ENCODE peak calls at places on chromosomes 12 and 14, in eight cellular contexts. B is small intestine; C is transverse colon; P is fibroblast of lung; O is CD8-positive, alpha-beta memory T cell; R is HepG2; T is astrocyte; G is neuronal stem cell. Y is an unnamed sample.

GRCh38 chr14:72855913-72856312 is 38.0 kb downstream of the DPF3 start:
- DNase-seq in B (peak; percentile 31), C (peak; percentile 55), P (peak; percentile 73), R (no peak), T (peak; percentile 68), G (no peak), O (no peak), Y (no peak)

GRCh38 chr12:130162267-130162666 is at the start of gene FZD10:
- DNase-seq in G (peak; percentile 77), B (no peak), P (peak; percentile 3), T (no peak), C (peak; percentile 26), O (no peak), R (no peak), Y (no peak)

GRCh38 chr12:115569694-115570093 is 707.8 kb downstream of the MED13L start:
- DNase-seq in B (no peak), G (peak; percentile 30), P (peak; percentile 32), O (no peak), T (peak; percentile 22), C (no peak), R (peak; percentile 4), Y (no peak)

GRCh38 chr14:67187210-67187609 is 2.0 kb upstream of the GARIN2 start:
- DNase-seq in C (no peak), P (peak; percentile 93), T (peak; percentile 91), R (peak; percentile 38), B (peak; percentile 14), O (no peak), G (no peak), Y (no peak)

GRCh38 chr12:124625867-124626675 is 58.7 kb upstream of the NCOR2 start:
- DNase-seq in B (peak; percentile 96), G (no peak), R (peak; percentile 16), O (no peak), C (peak; percentile 87), T (peak; percentile 55), P (peak; percentile 70), Y (no peak)

GRCh38 chr14:105299654-105300541 is 903 bp downstream of the BRF1 start:
- DNase-seq in C (peak; percentile 48), T (no peak), O (no peak), B (no peak), R (no peak), G (peak; percentile 30), P (peak; percentile 8), Y (no peak)

GRCh38 chr14:82094819-82095218 is 561.2 kb upstream of the SEL1L start:
- DNase-seq in R (no peak), C (no peak), P (no peak), G (no peak), O (no peak), T (no peak), B (no peak), Y (no peak)

GRCh38 chr12:121668750-121669524 is 517 bp downstream of the MORN3 start:
- DNase-seq in O (peak; percentile 25), T (no peak), G (peak; percentile 61), C (peak; percentile 33), P (peak; percentile 13), R (peak; percentile 28), B (no peak), Y (no peak)

GRCh38 chr12:105107497-105108371 is at the start of gene WASHC4:
- DNase-seq in P (peak; percentile 87), C (peak; percentile 96), O (peak; percentile 91), G (peak; percentile 87), R (peak; percentile 81), B (peak; percentile 95), T (peak; percentile 72), Y (peak; percentile 47)

GRCh38 chr12:105113094-105113493 is 5.6 kb downstream of the WASHC4 start:
- DNase-seq in C (no peak), T (no peak), G (no peak), P (no peak), R (no peak), O (no peak), B (no peak), Y (no peak)

GRCh38 chr12:105109465-105110212 is 2.1 kb downstream of the WASHC4 start:
- DNase-seq in O (no peak), P (peak; percentile 61), B (no peak), G (no peak), C (no peak), T (peak; percentile 46), R (no peak), Y (no peak)

GRCh38 chr12:105107176-105107496 is 395 bp upstream of the WASHC4 start:
- DNase-seq in P (peak; percentile 58), C (no peak), T (peak; percentile 38), R (no peak), G (peak; percentile 40), B (no peak), O (no peak), Y (no peak)

GRCh38 chr12:105110851-105111250 is 3.3 kb downstream of the WASHC4 start:
- DNase-seq in O (no peak), B (no peak), P (no peak), T (no peak), R (no peak), G (no peak), C (no peak), Y (no peak)
- H3K4me3 ChIP-seq in O (no peak overlapping the region), B (no peak overlapping the region), P (no peak overlapping the region), T (no peak overlapping the region), R (peak overlapping the region; percentile 35), G (no peak overlapping the region), C (no peak overlapping the region), Y (no peak overlapping the region)

DNA sequence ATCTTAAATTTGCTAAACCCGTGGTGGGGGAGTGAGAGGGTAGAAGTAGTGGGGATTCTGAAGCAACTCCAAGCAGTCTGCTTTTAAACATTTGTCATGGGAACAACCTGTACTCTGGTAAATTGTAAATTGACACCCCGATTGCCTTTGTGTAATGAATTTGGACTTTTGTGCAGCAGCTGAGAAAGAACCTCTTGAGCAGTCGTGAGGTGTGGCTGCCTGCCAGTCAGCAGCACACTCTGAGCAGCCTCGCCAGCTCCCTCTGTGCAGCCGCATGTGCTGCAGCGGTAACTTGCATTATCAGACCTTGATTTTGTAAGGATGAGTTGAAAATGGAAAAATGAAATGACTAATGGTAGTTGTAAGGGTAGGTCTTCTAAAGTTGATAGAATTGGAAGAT is 74.3 kb downstream of the SUSD6 start:
- DNase-seq in G (no peak), R (peak; percentile 62), P (peak; percentile 77), C (peak; percentile 69), B (peak; percentile 82), O (no peak), T (peak; percentile 66), Y (no peak)
- H3K27ac ChIP-seq in G (no peak overlapping the region), R (peak overlapping the region; percentile 62), P (no peak overlapping the region), C (peak overlapping the region; percentile 43), B (no peak overlapping the region), O (no peak overlapping the region), T (no peak overlapping the region), Y (no peak overlapping the region)

GRCh38 chr12:108806350-108806749 is 51.0 kb downstream of the SSH1 start:
- DNase-seq in O (no peak), R (no peak), B (no peak), T (peak; percentile 53), P (peak; percentile 56), G (no peak), C (no peak), Y (no peak)

GRCh38 chr12:108806921-108807320 is 50.5 kb downstream of the SSH1 start:
- DNase-seq in T (no peak), G (no peak), C (no peak), B (no peak), O (no peak), P (no peak), R (no peak), Y (no peak)

GRCh38 chr12:108803428-108804105 is 53.8 kb downstream of the SSH1 start:
- DNase-seq in C (peak; percentile 82), R (peak; percentile 75), G (peak; percentile 79), B (peak; percentile 83), T (peak; percentile 86), P (peak; percentile 90), O (peak; percentile 53), Y (peak; percentile 85)

GRCh38 chr12:108804361-108804949 is 52.9 kb downstream of the SSH1 start:
- DNase-seq in O (no peak), C (peak; percentile 49), G (no peak), P (peak; percentile 93), R (no peak), T (peak; percentile 92), B (no peak), Y (peak; percentile 93)

GRCh38 chr12:108805136-108805535 is 52.2 kb downstream of the SSH1 start:
- DNase-seq in T (peak; percentile 81), C (no peak), G (no peak), R (no peak), P (peak; percentile 87), B (no peak), O (no peak), Y (no peak)
- H3K4me3 ChIP-seq in T (no peak overlapping the region), C (no peak overlapping the region), G (no peak overlapping the region), R (no peak overlapping the region), P (no peak overlapping the region), B (no peak overlapping the region), O (no peak overlapping the region), Y (no peak overlapping the region)

DNA sequence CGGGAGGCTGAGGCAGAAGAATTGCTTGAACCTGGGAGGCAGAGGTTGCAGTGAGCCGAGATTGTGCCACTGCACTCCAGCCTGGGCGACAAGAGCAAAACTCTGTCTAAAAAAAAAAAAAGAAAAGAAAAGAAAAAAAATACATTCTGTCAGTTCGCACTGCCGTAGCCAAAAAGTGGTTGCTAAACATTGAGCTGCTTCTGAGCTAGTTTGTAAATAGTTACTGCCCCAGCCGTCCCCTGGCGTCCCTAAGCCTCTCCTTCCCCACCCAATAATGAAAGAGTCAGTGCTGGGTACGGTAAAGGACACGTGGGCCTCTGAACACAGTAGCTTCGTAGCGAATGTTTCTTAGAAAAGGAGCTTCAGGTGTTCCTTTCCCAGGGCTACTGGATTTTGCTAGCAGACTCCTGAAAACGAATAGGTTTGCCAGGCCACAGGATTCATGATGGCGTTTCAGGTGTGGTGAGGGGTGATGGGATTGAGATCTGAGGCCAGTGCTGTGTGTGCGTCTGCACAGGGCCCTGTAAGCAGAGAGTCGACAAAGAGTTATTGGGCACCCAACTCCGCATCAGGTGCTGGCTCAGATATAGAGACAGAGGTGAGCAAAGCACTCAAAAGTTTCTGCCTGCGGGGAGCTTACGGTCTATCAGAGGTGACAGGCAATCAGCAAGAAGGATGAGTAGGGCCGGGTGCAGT is 94.1 kb downstream of the LGMN start:
- DNase-seq in T (no peak), G (no peak), O (no peak), P (no peak), B (no peak), R (no peak), C (no peak), Y (no peak)
- H3K27ac ChIP-seq in T (no peak overlapping the region), G (no peak overlapping the region), O (no peak overlapping the region), P (no peak overlapping the region), B (peak overlapping the region; percentile 2), R (no peak overlapping the region), C (peak overlapping the region; percentile 89), Y (no peak overlapping the region)

GRCh38 chr14:91392623-91393303 is 24.9 kb downstream of the CCDC88C start:
- DNase-seq in P (no peak), R (no peak), B (no peak), G (no peak), O (no peak), C (no peak), T (no peak), Y (no peak)
- H3K4me3 ChIP-seq in P (no peak overlapping the region), R (no peak overlapping the region), B (no peak overlapping the region), G (no peak overlapping the region), O (no peak overlapping the region), C (no peak overlapping the region), T (no peak overlapping the region), Y (no peak overlapping the region)

GRCh38 chr12:54287316-54288157 is 7.0 kb downstream of the HNRNPA1 start:
- DNase-seq in P (no peak), C (no peak), O (no peak), T (no peak), B (peak; percentile 39), R (no peak), G (no peak), Y (no peak)
- H3K27ac ChIP-seq in P (no peak overlapping the region), C (peak overlapping the region; percentile 69), O (peak overlapping the region; percentile 48), T (no peak overlapping the region), B (no peak overlapping the region), R (peak overlapping the region; percentile 13), G (peak overlapping the region; percentile 5), Y (no peak overlapping the region)

Y was measured in AG04450.